ENCODE peak calls at places on chromosomes 1 and 21, in seven cellular contexts. G, U, T, S, M, D and V are unnamed samples.

GRCh38 chr1:173329747-173330146 is 122.6 kb upstream of the TNFSF4 start:
- DNase-seq in S (no peak), U (no peak), G (no peak), T (no peak), M (no peak), D (no peak), V (no peak)

GRCh38 chr1:88595355-88595754 is 88.7 kb upstream of the PKN2 start:
- DNase-seq in M (no peak), S (peak), D (no peak), G (no peak), U (no peak), T (no peak), V (no peak)

GRCh38 chr1:3521426-3521825 is 67.0 kb downstream of the ARHGEF16 start:
- DNase-seq in S (no peak), T (no peak), G (no peak), U (no peak), D (no peak), M (no peak), V (no peak)

GRCh38 chr21:26597981-26598380 is 24.9 kb upstream of the CYYR1 start:
- DNase-seq in M (no peak), T (no peak), D (no peak), U (no peak), G (no peak), S (no peak), V (no peak)

GRCh38 chr1:65791396-65791795 is 1.3 kb upstream of the PDE4B start:
- DNase-seq in S (peak), G (no peak), M (no peak), U (no peak), T (no peak), D (no peak), V (no peak)

GRCh38 chr1:1022322-1023090 is 2.6 kb downstream of the AGRN start:
- DNase-seq in U (no peak), T (no peak), M (no peak), D (no peak), G (no peak), S (no peak), V (no peak)

GRCh38 chr1:232598133-232598532 is 31.8 kb downstream of the SIPA1L2 start:
- DNase-seq in U (no peak), T (no peak), S (no peak), D (no peak), G (no peak), M (no peak), V (no peak)

GRCh38 chr21:30793581-30794314 is 19.3 kb downstream of the KRTAP8-1 start:
- DNase-seq in D (no peak), M (no peak), S (no peak), U (no peak), G (no peak), T (no peak), V (no peak)

GRCh38 chr1:234973426-234974250 is 155.0 kb downstream of the TOMM20 start:
- DNase-seq in S (no peak), U (no peak), M (no peak), G (no peak), D (no peak), T (no peak), V (no peak)

GRCh38 chr1:58727363-58727762 is 27.5 kb upstream of the MYSM1 start:
- DNase-seq in T (no peak), S (peak), D (no peak), M (no peak), U (no peak), G (no peak), V (no peak)

GRCh38 chr1:225711236-225711937 is 58.5 kb upstream of the ENAH start:
- DNase-seq in S (no peak), M (no peak), G (no peak), U (no peak), T (no peak), D (no peak), V (no peak)